ENCODE peak calls at places on chromosomes 2 and 18, in nine cellular contexts. E is ELF-1; D is amygdala; Y is stimulated activated CD4-positive, alpha-beta T cell treated with anti-CD3 and anti-CD28 coated beads, Interleukin-12 subunit alpha, Interleukin-12 subunit beta, amount 100 ng/mL, for 48 hours; I is GM23338; K is K562; N is SK-MEL-5; J is hypothalamus; U is left ventricle myocardium inferior. V is an unnamed sample.

GRCh38 chr2:217846321-217846743 is 156.5 kb downstream of the TNS1 start:
- DNase-seq in Y (no peak), U (peak; percentile 58), D (no peak), N (no peak), J (no peak), K (no peak), I (no peak), E (no peak), V (no peak)

GRCh38 chr2:105665480-105665879 is 79.2 kb upstream of the NCK2 start:
- DNase-seq in N (no peak), D (no peak), Y (no peak), E (no peak), I (no peak), U (no peak), K (no peak), J (no peak), V (no peak)

GRCh38 chr2:153870308-153870707 is 1.4 kb upstream of the GALNT13 start:
- DNase-seq in Y (no peak), E (no peak), D (no peak), U (no peak), I (peak; percentile 3), J (no peak), N (peak; percentile 25), K (no peak), V (no peak)

GRCh38 chr18:9615973-9616559 is 1.7 kb upstream of the PPP4R1 start:
- DNase-seq in J (no peak), U (no peak), N (no peak), K (no peak), Y (no peak), I (peak; percentile 37), E (no peak), D (no peak), V (no peak)

GRCh38 chr18:55090566-55091187 is 131.4 kb upstream of the CCDC68 start:
- DNase-seq in J (no peak), K (no peak), E (no peak), D (no peak), Y (no peak), I (no peak), N (no peak), U (no peak), V (no peak)

GRCh38 chr2:218805627-218806026 is 23.7 kb downstream of the CYP27A1 start:
- DNase-seq in U (no peak), I (peak; percentile 53), N (peak; percentile 92), Y (no peak), E (peak; percentile 14), K (no peak), J (no peak), D (no peak), V (no peak)

GRCh38 chr18:9022397-9023170 is 79.9 kb upstream of the NDUFV2 start:
- DNase-seq in J (no peak), N (no peak), I (no peak), U (no peak), K (no peak), D (no peak), E (peak; percentile 28), Y (no peak), V (no peak)

GRCh38 chr18:12296087-12296403 is 12.0 kb upstream of the TUBB6 start:
- DNase-seq in I (no peak), K (peak; percentile 32), D (no peak), U (no peak), N (no peak), Y (no peak), J (no peak), E (no peak), V (no peak)

GRCh38 chr2:28165087-28165652 is 227.5 kb upstream of the FOSL2 start:
- DNase-seq in J (no peak), E (no peak), K (no peak), N (no peak), U (no peak), D (no peak), Y (no peak), I (no peak), V (no peak)

GRCh38 chr2:37625781-37626548 is 45.5 kb downstream of the CDC42EP3 start:
- DNase-seq in J (no peak), K (no peak), Y (peak; percentile 45), N (no peak), U (no peak), I (no peak), E (no peak), D (no peak), V (no peak)

GRCh38 chr2:241868661-241869081 is 858 bp upstream of the RTP5 start:
- DNase-seq in K (no peak), Y (no peak), D (no peak), I (no peak), E (no peak), J (no peak), N (no peak), U (peak; percentile 8), V (no peak)

GRCh38 chr2:190119257-190119656 is 56.7 kb upstream of the MSTN start:
- DNase-seq in E (peak; percentile 45), J (peak; percentile 7), D (peak; percentile 63), U (peak; percentile 27), N (no peak), K (no peak), I (peak; percentile 87), Y (no peak), V (peak; percentile 44)

GRCh38 chr2:179022685-179023084 is 27.3 kb downstream of the CCDC141 start:
- DNase-seq in D (no peak), Y (no peak), U (peak; percentile 49), K (no peak), N (no peak), J (no peak), E (no peak), I (no peak), V (no peak)

GRCh38 chr2:2569836-2570235 is 238.8 kb upstream of the MYT1L start:
- DNase-seq in E (no peak), Y (no peak), I (no peak), N (no peak), U (no peak), D (no peak), J (no peak), K (no peak), V (no peak)

GRCh38 chr2:60549250-60550150 is 4.0 kb downstream of the BCL11A start:
- DNase-seq in K (no peak), Y (no peak), I (peak; percentile 75), J (peak; percentile 27), N (peak; percentile 24), U (peak; percentile 29), D (no peak), E (peak; percentile 86), V (peak; percentile 63)

GRCh38 chr18:22865354-22866116 is 67.6 kb upstream of the RBBP8 start:
- DNase-seq in Y (no peak), I (no peak), K (no peak), D (no peak), N (no peak), J (no peak), E (no peak), U (no peak), V (no peak)

V was measured in lower lobe of right lung.